ENCODE peak calls at places on chromosomes 16 and 17, in eight cellular contexts. U is OCI-LY7, M is neural progenitor cell, R is stomach, L is tibial nerve, Z is neuronal stem cell, E is upper lobe of right lung, K is ascending aorta. V is an unnamed sample.

GRCh38 chr17:77096570-77097214 is 44.1 kb upstream of the SEC14L1 start:
- DNase-seq in U (peak; percentile 72), L (no peak), R (peak; percentile 60), K (no peak), Z (no peak), E (no peak), M (no peak), V (no peak)

GRCh38 chr17:80594666-80595269 is 50.1 kb downstream of the RPTOR start:
- DNase-seq in L (no peak), M (no peak), R (no peak), Z (no peak), E (no peak), U (no peak), K (no peak), V (peak; percentile 34)

GRCh38 chr16:9040766-9041430 is 50.5 kb upstream of the HAPSTR1 start:
- DNase-seq in R (no peak), L (no peak), M (no peak), Z (no peak), U (no peak), K (no peak), E (no peak), V (no peak)

GRCh38 chr16:30395992-30396560 is 856 bp downstream of the ZNF48 start:
- DNase-seq in R (no peak), Z (no peak), M (no peak), E (no peak), K (no peak), U (no peak), L (no peak), V (no peak)

GRCh38 chr17:48722201-48722907 is at the start of gene PRAC1:
- DNase-seq in E (no peak), R (no peak), K (no peak), L (no peak), U (no peak), Z (no peak), M (peak; percentile 20), V (peak; percentile 17)

GRCh38 chr17:72561680-72562079 is 440.9 kb downstream of the SOX9 start:
- DNase-seq in K (no peak), L (no peak), E (no peak), M (no peak), R (no peak), Z (no peak), U (no peak), V (no peak)

GRCh38 chr17:69634844-69635243 is 220.3 kb downstream of the MAP2K6 start:
- DNase-seq in L (no peak), M (no peak), Z (no peak), E (no peak), R (no peak), U (no peak), K (no peak), V (no peak)

GRCh38 chr16:50480206-50480605 is 68.0 kb upstream of the NKD1 start:
- DNase-seq in U (no peak), L (no peak), R (no peak), K (no peak), E (no peak), M (no peak), Z (no peak), V (no peak)

GRCh38 chr16:80175011-80175410 is 365.8 kb upstream of the DYNLRB2 start:
- DNase-seq in K (no peak), U (no peak), M (no peak), L (no peak), E (no peak), Z (no peak), R (no peak), V (no peak)

GRCh38 chr17:63405741-63406261 is 40.3 kb downstream of the CYB561 start:
- DNase-seq in Z (no peak), U (peak; percentile 78), R (no peak), L (no peak), M (peak; percentile 75), E (no peak), K (no peak), V (peak; percentile 64)

GRCh38 chr16:49575352-49576172 is 202.0 kb downstream of the C16orf78 start:
- DNase-seq in R (peak; percentile 35), U (peak; percentile 84), Z (no peak), E (no peak), L (no peak), M (no peak), K (peak; percentile 21), V (peak; percentile 54)

GRCh38 chr17:50111687-50112655 is 16.8 kb downstream of the PDK2 start:
- DNase-seq in Z (no peak), L (no peak), U (no peak), R (peak; percentile 46), E (no peak), K (peak; percentile 37), M (peak; percentile 64), V (no peak)

GRCh38 chr17:40490289-40490853 is 11.1 kb downstream of the TNS4 start:
- DNase-seq in M (peak; percentile 48), E (no peak), Z (no peak), L (peak; percentile 75), K (no peak), R (no peak), U (peak; percentile 79), V (peak; percentile 42)

GRCh38 chr16:56609463-56609921 is 1.1 kb downstream of the MT2A start:
- DNase-seq in L (peak; percentile 61), K (no peak), R (peak; percentile 81), U (peak; percentile 80), Z (no peak), M (peak; percentile 29), E (no peak), V (peak; percentile 88)

GRCh38 chr16:67428146-67428731 is 2.7 kb upstream of the HSD11B2 start:
- DNase-seq in K (no peak), M (peak; percentile 92), R (peak; percentile 85), U (peak; percentile 70), Z (peak; percentile 71), L (peak; percentile 44), E (peak; percentile 85), V (peak; percentile 93)

GRCh38 chr17:55532670-55533069 is 21.4 kb upstream of the SMIM36 start:
- DNase-seq in R (no peak), L (no peak), K (no peak), M (no peak), E (no peak), U (no peak), Z (no peak), V (no peak)

GRCh38 chr16:13756411-13756810 is 163.5 kb upstream of the ERCC4 start:
- DNase-seq in Z (peak; percentile 71), R (no peak), U (no peak), E (no peak), M (peak; percentile 93), L (no peak), K (no peak), V (no peak)

DNA sequence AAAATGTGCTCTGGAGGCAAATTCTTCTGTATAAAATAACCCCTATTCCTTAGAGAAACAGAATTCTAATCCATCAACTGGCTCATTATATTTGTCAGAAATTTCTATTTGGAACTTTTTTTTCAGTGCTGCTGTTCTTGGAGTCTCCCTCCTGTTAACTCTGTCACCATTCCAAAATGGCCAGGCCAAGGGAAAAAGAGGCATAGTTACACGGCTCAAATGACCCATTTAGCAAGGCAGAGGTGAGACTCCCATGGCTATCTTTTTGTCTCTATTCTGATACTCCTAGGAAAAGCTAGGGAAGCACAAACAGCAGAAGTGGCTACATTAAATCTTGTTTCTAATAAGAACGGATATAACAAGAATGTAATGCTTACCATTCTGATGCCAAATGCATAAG is 64.3 kb upstream of the CORO6 start:
- DNase-seq in U (no peak), K (no peak), M (no peak), E (no peak), L (no peak), Z (no peak), R (no peak), V (no peak)
- H3K4me1 ChIP-seq in U (peaks cover 22% of the 10 kb centered on the region), K (peaks cover 4% of the 10 kb centered on the region), M (peaks cover 20% of the 10 kb centered on the region), E (peaks cover 29% of the 10 kb centered on the region), L (peaks cover 54% of the 10 kb centered on the region), Z (peaks cover 3% of the 10 kb centered on the region), R (no peaks in the 10 kb centered on the region), V (peaks cover 18% of the 10 kb centered on the region)

DNA sequence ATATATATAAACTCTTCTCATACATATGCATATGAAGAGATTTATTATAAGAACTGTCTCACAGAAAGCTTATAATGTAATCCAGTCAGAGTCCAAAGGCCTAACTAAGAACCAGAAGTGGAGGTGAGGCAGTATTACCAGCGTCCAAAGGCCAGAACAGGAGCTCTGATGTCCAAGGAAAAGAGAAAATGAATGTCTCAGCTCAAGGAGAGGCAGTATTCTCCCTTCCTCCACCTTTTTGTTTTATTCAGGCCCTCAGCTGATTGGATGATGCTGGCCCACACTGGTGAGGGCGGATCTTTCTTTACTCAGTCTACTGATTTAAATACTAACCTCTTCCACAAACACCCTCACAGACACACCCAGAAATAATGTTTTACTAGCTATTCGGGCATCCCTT is 43.4 kb downstream of the FBXL20 start:
- DNase-seq in R (peak; percentile 17), E (no peak), L (no peak), M (peak; percentile 1), K (no peak), Z (no peak), U (no peak), V (no peak)
- H3K27ac ChIP-seq in R (no peak overlapping the region), E (no peak overlapping the region), L (no peak overlapping the region), M (no peak overlapping the region), K (peak overlapping the region; percentile 11), Z (no peak overlapping the region), U (no peak overlapping the region), V (no peak overlapping the region)

GRCh38 chr17:65885484-65885883 is 306.4 kb downstream of the CEP112 start:
- DNase-seq in M (no peak), E (no peak), R (no peak), L (no peak), U (no peak), K (no peak), Z (no peak), V (no peak)

GRCh38 chr17:65888649-65889048 is 303.3 kb downstream of the CEP112 start:
- DNase-seq in L (no peak), U (no peak), E (no peak), Z (no peak), K (no peak), M (no peak), R (no peak), V (no peak)

DNA sequence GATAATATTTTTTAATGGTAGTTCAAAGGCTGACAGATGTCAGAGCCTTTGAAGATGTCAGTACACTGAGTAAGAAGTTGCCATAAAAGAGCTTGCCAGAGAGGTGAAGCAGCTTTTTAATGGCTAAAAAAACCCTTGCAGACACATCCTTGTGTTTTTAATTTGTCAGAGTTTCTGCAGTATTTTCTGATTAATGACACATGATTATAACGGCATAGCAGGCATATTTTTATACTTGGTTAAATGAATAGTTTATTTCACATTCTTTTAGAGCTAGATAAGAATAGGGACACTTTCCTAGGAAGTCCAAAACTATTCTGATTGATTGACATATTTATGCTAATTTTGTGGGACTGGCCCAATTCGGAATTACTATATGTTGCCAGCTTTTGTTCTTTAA is 305.7 kb downstream of the CEP112 start:
- DNase-seq in E (no peak), L (no peak), U (no peak), R (no peak), Z (no peak), M (no peak), K (no peak), V (no peak)
- H3K4me1 ChIP-seq in E (peaks cover 4% of the 10 kb centered on the region), L (no peaks in the 10 kb centered on the region), U (no peaks in the 10 kb centered on the region), R (no peaks in the 10 kb centered on the region), Z (no peaks in the 10 kb centered on the region), M (peaks cover 4% of the 10 kb centered on the region), K (no peaks in the 10 kb centered on the region), V (no peaks in the 10 kb centered on the region)

DNA sequence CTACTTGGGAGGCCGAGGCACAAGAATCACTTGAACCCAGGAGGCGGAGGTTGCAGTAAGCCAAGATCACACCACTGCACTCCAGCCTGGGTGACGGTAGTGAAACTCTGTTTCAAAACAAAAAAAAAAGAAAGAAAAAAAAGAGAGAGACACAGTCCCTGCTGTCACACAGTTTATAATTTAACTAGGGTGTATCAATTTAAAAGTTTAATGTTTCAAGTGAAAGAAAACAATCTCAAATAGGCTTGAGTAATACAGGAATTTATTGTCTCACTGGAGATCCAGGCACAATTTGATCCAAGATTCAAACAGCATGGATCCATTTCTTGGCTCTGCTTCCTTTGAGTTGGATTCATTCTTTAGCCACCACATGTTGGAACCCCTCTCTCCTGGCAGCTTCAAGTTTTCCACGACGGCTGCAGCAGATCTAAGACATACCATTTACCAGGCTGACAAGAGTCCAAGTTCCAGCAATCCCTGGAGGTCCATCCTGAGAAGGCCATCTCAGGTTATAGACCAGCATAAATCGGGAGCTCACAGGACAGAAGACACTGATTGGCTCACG is 97.5 kb downstream of the YPEL2 start:
- DNase-seq in M (no peak), E (no peak), L (no peak), U (no peak), R (no peak), K (no peak), Z (no peak), V (no peak)
- H3K27ac ChIP-seq in M (no peak overlapping the region), E (no peak overlapping the region), L (no peak overlapping the region), U (no peak overlapping the region), R (peak overlapping the region; percentile 78), K (peak overlapping the region; percentile 94), Z (no peak overlapping the region), V (no peak overlapping the region)

V was measured in SJCRH30.